ENCODE peak calls at places on chromosomes 6 and 20, in four cellular contexts. K is NB4; H is stimulated activated CD8-positive, alpha-beta memory T cell treated with anti-CD3 and anti-CD28 coated beads, Interleukin-12 subunit alpha, Interleukin-12 subunit beta, amount 100 ng/mL, for 4 hours; V is astrocyte of the spinal cord. I is an unnamed sample.

GRCh38 chr20:57433658-57434389 is 42.6 kb downstream of the RBM38 start:
- DNase-seq in H (no peak), K (peak; percentile 60), V (no peak), I (no peak)

GRCh38 chr6:23349521-23350147 is 776.4 kb upstream of the NRSN1 start:
- DNase-seq in K (no peak), H (no peak), V (peak; percentile 90), I (no peak)

GRCh38 chr6:168206186-168206585 is 113.4 kb downstream of the DACT2 start:
- DNase-seq in V (no peak), K (no peak), H (no peak), I (peak; percentile 40)

GRCh38 chr6:112802154-112802553 is 455.0 kb downstream of the RFPL4B start:
- DNase-seq in V (peak; percentile 88), H (no peak), K (no peak), I (no peak)

GRCh38 chr6:34238507-34239239 is 2.0 kb downstream of the HMGA1 start:
- DNase-seq in H (no peak), K (no peak), V (peak; percentile 18), I (no peak)

GRCh38 chr6:116691154-116691553 is 10.1 kb downstream of the KPNA5 start:
- DNase-seq in V (no peak), H (no peak), K (no peak), I (no peak)

GRCh38 chr6:161947371-161947770 is 673.5 kb upstream of the AGPAT4 start:
- DNase-seq in H (no peak), K (no peak), V (no peak), I (no peak)

GRCh38 chr20:60327971-60328660 is 369.9 kb downstream of the CDH26 start:
- DNase-seq in H (no peak), V (no peak), K (peak; percentile 11), I (no peak)

GRCh38 chr6:119845161-119845560 is 495.6 kb upstream of the MAN1A1 start:
- DNase-seq in H (no peak), V (no peak), K (no peak), I (no peak)

GRCh38 chr6:158002951-158003853 is 21.5 kb downstream of the SYNJ2 start:
- DNase-seq in H (no peak), V (peak; percentile 95), K (no peak), I (peak; percentile 78)

I was measured in mucosa of gallbladder.